ENCODE peak calls at places on chromosomes 7 and 10, in ten cellular contexts. C, V, U, R, N, S, I, E, T and K are unnamed samples.

GRCh38 chr10:28548781-28549498 is 16.0 kb downstream of the WAC start:
- DNase-seq in C (no peak), V (no peak), U (no peak), R (no peak), N (no peak), S (no peak), I (no peak), E (no peak), T (no peak), K (no peak)

GRCh38 chr7:97731736-97732370 is at the start of gene TAC1:
- DNase-seq in C (peak; percentile 64), V (peak; percentile 63), U (no peak), R (peak; percentile 74), N (no peak), S (no peak), I (no peak), E (no peak), T (no peak), K (no peak)

GRCh38 chr7:150842716-150843115 is 9.6 kb upstream of the AOC1 start:
- DNase-seq in C (no peak), V (no peak), U (no peak), R (no peak), N (no peak), S (no peak), I (no peak), E (no peak), T (no peak), K (no peak)

GRCh38 chr7:8065356-8065813 is 96.8 kb downstream of the GLCCI1 start:
- DNase-seq in C (no peak), V (no peak), U (no peak), R (no peak), N (no peak), S (no peak), I (no peak), E (peak; percentile 51), T (no peak), K (no peak)

GRCh38 chr7:93442478-93443224 is 131.9 kb downstream of the CALCR start:
- DNase-seq in C (peak; percentile 42), V (peak; percentile 52), U (no peak), R (peak; percentile 86), N (no peak), S (peak; percentile 59), I (no peak), E (peak; percentile 56), T (no peak), K (peak; percentile 53)

GRCh38 chr10:43878386-43878785 is 229.7 kb upstream of the ZNF32 start:
- DNase-seq in C (no peak), V (no peak), U (no peak), R (no peak), N (no peak), S (no peak), I (no peak), E (no peak), T (no peak), K (peak; percentile 62)

GRCh38 chr7:139909379-139910050 is 80.5 kb downstream of the TBXAS1 start:
- DNase-seq in C (no peak), V (no peak), U (no peak), R (no peak), N (no peak), S (no peak), I (no peak), E (peak; percentile 91), T (no peak), K (no peak)

GRCh38 chr7:92723978-92724377 is 112.4 kb downstream of the CDK6 start:
- DNase-seq in C (no peak), V (no peak), U (peak; percentile 46), R (peak; percentile 72), N (no peak), S (peak; percentile 45), I (peak; percentile 20), E (no peak), T (no peak), K (no peak)

GRCh38 chr10:92303096-92303495 is 12.1 kb downstream of the MARCHF5 start:
- DNase-seq in C (no peak), V (no peak), U (no peak), R (no peak), N (no peak), S (no peak), I (no peak), E (no peak), T (no peak), K (no peak)

GRCh38 chr10:47136866-47137265 is 163.1 kb upstream of the GDF10 start:
- DNase-seq in C (no peak), V (no peak), U (no peak), R (no peak), N (no peak), S (no peak), I (no peak), E (peak; percentile 48), T (no peak), K (no peak)

GRCh38 chr10:121708921-121709625 is 110.8 kb upstream of the FGFR2 start:
- DNase-seq in C (peak; percentile 19), V (no peak), U (no peak), R (peak; percentile 42), N (no peak), S (no peak), I (no peak), E (no peak), T (no peak), K (no peak)

GRCh38 chr10:123742751-123743440 is 76.7 kb downstream of the GPR26 start:
- DNase-seq in C (no peak), V (no peak), U (no peak), R (no peak), N (no peak), S (no peak), I (no peak), E (no peak), T (no peak), K (peak; percentile 80)

GRCh38 chr10:48454302-48455054 is 148.0 kb downstream of the MAPK8 start:
- DNase-seq in C (peak; percentile 2), V (no peak), U (peak; percentile 33), R (no peak), N (peak; percentile 7), S (no peak), I (no peak), E (peak; percentile 23), T (no peak), K (no peak)

GRCh38 chr10:6211341-6212265 is 8.9 kb downstream of the PFKFB3 start:
- DNase-seq in C (no peak), V (peak; percentile 72), U (no peak), R (peak; percentile 32), N (no peak), S (no peak), I (peak; percentile 50), E (peak; percentile 35), T (no peak), K (peak; percentile 48)

DNA sequence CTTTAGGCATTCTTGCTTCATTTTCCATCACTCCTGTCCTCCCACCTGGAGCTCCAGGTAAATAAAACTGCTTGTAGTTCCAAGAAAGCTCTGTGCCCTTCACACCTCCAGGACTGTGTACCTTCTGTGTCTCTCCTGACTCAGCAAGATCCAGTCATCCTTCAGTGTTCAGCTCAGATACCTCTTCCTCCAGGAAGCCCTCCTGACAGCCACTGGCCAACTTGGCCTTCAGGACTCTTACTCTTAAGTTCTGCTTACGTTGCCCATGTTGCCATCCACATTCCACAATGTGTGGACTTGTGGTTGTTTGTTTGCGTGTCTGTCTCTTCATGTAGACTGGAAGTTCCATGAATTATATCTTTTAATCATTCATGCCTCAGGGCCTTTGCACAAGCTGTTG is 48.0 kb downstream of the SORCS3 start:
- DNase-seq in C (no peak), V (no peak), U (no peak), R (no peak), N (no peak), S (no peak), I (no peak), E (no peak), T (no peak), K (no peak)
- TF ChIP-seq CTCF in C (no peak), V (no peak), U (no peak), R (no peak), N (no peak), S (no peak), I (no peak), E (no peak), T (no peak), K (no peak)

GRCh38 chr7:26280723-26281122 is 10.9 kb upstream of the SNX10 start:
- DNase-seq in C (no peak), V (no peak), U (no peak), R (no peak), N (no peak), S (no peak), I (no peak), E (no peak), T (no peak), K (no peak)

GRCh38 chr7:26280097-26280496 is 11.6 kb upstream of the SNX10 start:
- DNase-seq in C (no peak), V (no peak), U (no peak), R (no peak), N (no peak), S (no peak), I (no peak), E (no peak), T (no peak), K (no peak)

GRCh38 chr7:26279405-26279804 is 12.3 kb upstream of the SNX10 start:
- DNase-seq in C (no peak), V (no peak), U (no peak), R (no peak), N (no peak), S (peak; percentile 42), I (no peak), E (no peak), T (no peak), K (no peak)

GRCh38 chr7:26275213-26275612 is 16.4 kb upstream of the SNX10 start:
- DNase-seq in C (no peak), V (no peak), U (no peak), R (no peak), N (no peak), S (no peak), I (no peak), E (no peak), T (no peak), K (no peak)

DNA sequence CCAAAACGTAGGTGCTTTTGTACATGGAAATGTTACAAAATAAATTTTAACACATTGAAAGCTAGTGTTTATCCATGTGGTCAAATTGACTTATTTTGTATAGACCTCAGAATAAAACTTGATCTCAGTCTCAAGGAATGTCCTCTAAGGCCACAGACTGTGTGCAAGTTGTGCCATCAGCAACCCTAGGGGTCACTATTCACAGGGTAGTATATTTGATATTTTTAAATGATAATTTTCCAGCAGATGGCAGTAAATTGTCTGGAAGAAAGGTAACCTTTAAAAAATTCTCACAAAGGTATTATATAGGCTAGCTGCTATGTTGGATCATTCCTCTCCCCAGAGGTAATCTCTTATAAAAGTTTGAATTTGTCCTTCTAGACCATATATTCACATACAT is 12.9 kb upstream of the SNX10 start:
- DNase-seq in C (no peak), V (no peak), U (no peak), R (no peak), N (no peak), S (peak; percentile 80), I (no peak), E (peak; percentile 23), T (no peak), K (no peak)
- TF ChIP-seq CTCF in C (no peak), V (no peak), U (peak; percentile 70), R (peak; percentile 10), N (no peak), S (peak; percentile 73), I (peak; percentile 21), E (peak; percentile 18), T (no peak), K (peak; percentile 11)

GRCh38 chr10:101749033-101749432 is 26.9 kb downstream of the FGF8 start:
- DNase-seq in C (peak; percentile 33), V (no peak), U (no peak), R (peak; percentile 90), N (no peak), S (peak; percentile 22), I (no peak), E (peak; percentile 19), T (no peak), K (no peak)
- TF ChIP-seq CTCF in C (no peak), V (no peak), U (no peak), R (peak; percentile 61), N (no peak), S (no peak), I (no peak), E (peak; percentile 28), T (no peak), K (peak; percentile 33)

GRCh38 chr10:69867699-69868558 is 66.2 kb downstream of the COL13A1 start:
- DNase-seq in C (no peak), V (no peak), U (no peak), R (peak; percentile 85), N (no peak), S (no peak), I (no peak), E (no peak), T (no peak), K (no peak)
- TF ChIP-seq CTCF in C (no peak), V (no peak), U (no peak), R (peak; percentile 46), N (no peak), S (no peak), I (no peak), E (no peak), T (no peak), K (no peak)